ENCODE peak calls at places on chromosomes 16 and 17, in nine cellular contexts. X is AG04449, J is fibroblast of villous mesenchyme, G is MM.1S, D is pancreas, N is psoas muscle, R is dorsolateral prefrontal cortex, Q is tibial artery, V is cardiac fibroblast. Z is an unnamed sample.

GRCh38 chr17:22278302-22279275 is 586.3 kb downstream of the KCNJ18 start:
- DNase-seq in J (no peak), X (no peak), D (peak), G (no peak), V (no peak), R (no peak), N (no peak), Q (peak), Z (no peak)

GRCh38 chr17:68302666-68303065 is 11.4 kb downstream of the ARSG start:
- DNase-seq in Q (no peak), V (no peak), R (no peak), N (no peak), G (no peak), X (no peak), D (no peak), J (no peak), Z (no peak)

GRCh38 chr16:67252806-67253497 is 4.2 kb downstream of the SLC9A5 start:
- DNase-seq in J (no peak), D (no peak), Q (no peak), G (no peak), X (no peak), R (no peak), V (no peak), N (peak), Z (no peak)

GRCh38 chr17:79087428-79088143 is 13.0 kb downstream of the ENGASE start:
- DNase-seq in R (peak), N (peak), X (no peak), G (peak), J (peak), D (peak), V (peak), Q (peak), Z (peak)

GRCh38 chr16:29702307-29702706 is 23.3 kb downstream of the QPRT start:
- DNase-seq in X (no peak), N (no peak), G (peak), R (no peak), D (no peak), Q (no peak), V (no peak), J (no peak), Z (no peak)

GRCh38 chr16:84876873-84877606 is 57.3 kb downstream of the CRISPLD2 start:
- DNase-seq in D (no peak), V (no peak), G (no peak), R (no peak), Q (no peak), J (no peak), X (no peak), N (no peak), Z (no peak)

GRCh38 chr16:30369091-30369937 is 980 bp downstream of the TBC1D10B start:
- DNase-seq in Q (peak), R (no peak), J (no peak), G (peak), V (peak), D (no peak), X (no peak), N (peak), Z (no peak)

GRCh38 chr17:9666461-9667050 is 21.2 kb downstream of the USP43 start:
- DNase-seq in Q (no peak), N (no peak), X (no peak), R (no peak), G (no peak), D (no peak), J (no peak), V (no peak), Z (no peak)

GRCh38 chr17:35345926-35346771 is 27.3 kb downstream of the SLFN11 start:
- DNase-seq in V (peak), Q (peak), G (no peak), D (peak), R (no peak), N (peak), J (peak), X (no peak), Z (no peak)

GRCh38 chr16:86398622-86399021 is 111.7 kb upstream of the FOXF1 start:
- DNase-seq in X (no peak), N (no peak), V (peak), Q (no peak), J (peak), G (no peak), R (no peak), D (no peak), Z (no peak)

GRCh38 chr16:8673611-8674412 is 605 bp upstream of the ABAT start:
- DNase-seq in N (no peak), Q (no peak), G (no peak), D (no peak), X (no peak), V (peak), J (no peak), R (no peak), Z (no peak)

GRCh38 chr17:43171761-43172487 is 910 bp downstream of the NBR1 start:
- DNase-seq in J (peak), G (peak), D (no peak), N (no peak), X (peak), Q (no peak), R (no peak), V (peak), Z (peak)

GRCh38 chr17:53490447-53490968 is 332.2 kb upstream of the KIF2B start:
- DNase-seq in Q (no peak), J (no peak), V (no peak), G (no peak), X (no peak), D (no peak), R (no peak), N (no peak), Z (no peak)

GRCh38 chr17:5672815-5673430 is 88.6 kb upstream of the NLRP1 start:
- DNase-seq in N (no peak), G (no peak), D (no peak), X (no peak), V (no peak), J (no peak), R (no peak), Q (no peak), Z (no peak)

GRCh38 chr17:59837362-59838195 is 55.2 kb downstream of the TUBD1 start:
- DNase-seq in V (peak), R (no peak), D (no peak), Q (peak), J (peak), N (no peak), X (peak), G (no peak), Z (peak)

GRCh38 chr16:15639061-15639568 is 3.8 kb downstream of the MARF1 start:
- DNase-seq in G (no peak), R (no peak), D (no peak), N (no peak), Q (no peak), X (no peak), J (no peak), V (no peak), Z (no peak)

GRCh38 chr16:24975428-24975889 is 39.7 kb downstream of the ARHGAP17 start:
- DNase-seq in R (no peak), X (no peak), N (no peak), V (peak), G (no peak), Q (no peak), J (peak), D (no peak), Z (no peak)

GRCh38 chr17:29763273-29763672 is 140.6 kb upstream of the CORO6 start:
- DNase-seq in J (no peak), X (no peak), D (no peak), G (no peak), N (no peak), Q (no peak), V (no peak), R (no peak), Z (no peak)

GRCh38 chr16:78184554-78185183 is 85.2 kb downstream of the WWOX start:
- DNase-seq in D (no peak), Q (no peak), V (peak), X (no peak), R (no peak), G (no peak), N (no peak), J (peak), Z (peak)

GRCh38 chr17:31413871-31414589 is 22.6 kb downstream of the RAB11FIP4 start:
- DNase-seq in J (peak), R (peak), G (no peak), D (no peak), X (peak), V (peak), Q (no peak), N (no peak), Z (peak)

GRCh38 chr17:31416503-31416923 is 25.0 kb downstream of the RAB11FIP4 start:
- DNase-seq in X (no peak), V (no peak), Q (no peak), R (peak), G (no peak), N (no peak), J (no peak), D (no peak), Z (no peak)

GRCh38 chr17:31415640-31416502 is 24.4 kb downstream of the RAB11FIP4 start:
- DNase-seq in Q (no peak), D (no peak), N (no peak), X (no peak), R (no peak), G (no peak), V (no peak), J (no peak), Z (no peak)

GRCh38 chr17:31414590-31414918 is 23.1 kb downstream of the RAB11FIP4 start:
- DNase-seq in V (no peak), Q (no peak), R (no peak), G (no peak), N (no peak), J (no peak), X (no peak), D (no peak), Z (no peak)

DNA sequence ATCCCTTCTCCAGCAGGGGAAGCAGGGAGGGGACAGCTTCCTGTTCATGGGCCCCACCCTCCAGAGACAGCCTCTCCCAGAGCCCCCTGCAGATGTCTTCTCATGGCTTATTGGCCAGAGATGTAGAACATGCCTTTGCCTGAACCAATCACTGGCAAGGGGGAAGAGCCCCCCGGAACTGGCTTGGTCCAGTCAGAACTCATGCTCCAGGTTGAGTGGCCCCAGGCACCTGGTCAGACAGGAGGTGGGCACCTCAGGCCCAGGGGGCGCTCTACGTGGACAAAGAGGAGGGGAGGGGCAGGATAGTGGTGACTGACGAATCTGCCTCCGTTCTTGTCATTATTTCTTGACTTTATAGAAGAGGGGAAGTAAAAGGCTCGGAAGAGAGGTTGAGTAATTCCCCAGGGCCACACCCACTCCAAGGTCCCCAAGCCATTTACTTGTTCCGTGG is 23.6 kb downstream of the RAB11FIP4 start:
- DNase-seq in X (no peak), J (no peak), Q (no peak), N (no peak), D (no peak), V (no peak), R (no peak), G (no peak), Z (no peak)
- TF ChIP-seq CTCF in X (no peak), J (no peak), Q (no peak), N (no peak), D (no peak), V (no peak), R (no peak), G (no peak), Z (no peak)

GRCh38 chr17:44531019-44531418 is 26.3 kb upstream of the FZD2 start:
- DNase-seq in X (no peak), D (no peak), N (no peak), G (no peak), R (no peak), J (no peak), V (no peak), Q (no peak), Z (no peak)

GRCh38 chr17:44529864-44530263 is 26.7 kb upstream of the GPATCH8 start:
- DNase-seq in V (no peak), D (no peak), Q (no peak), N (no peak), X (no peak), R (no peak), J (no peak), G (no peak), Z (no peak)

GRCh38 chr17:44527954-44528353 is 24.7 kb upstream of the GPATCH8 start:
- DNase-seq in R (no peak), G (no peak), D (no peak), N (no peak), X (no peak), J (no peak), V (no peak), Q (no peak), Z (no peak)

GRCh38 chr17:44536090-44536960 is 21.0 kb upstream of the FZD2 start:
- DNase-seq in V (peak), Q (no peak), G (no peak), N (no peak), R (no peak), J (peak), D (no peak), X (no peak), Z (no peak)

GRCh38 chr17:44533533-44534246 is 23.6 kb upstream of the FZD2 start:
- DNase-seq in R (peak), V (peak), N (peak), G (peak), J (peak), Q (peak), X (no peak), D (peak), Z (peak)
- H3K4me3 ChIP-seq in R (no peak), V (no peak), N (peak), G (no peak), J (peak), Q (no peak), X (peak), D (no peak), Z (no peak)

GRCh38 chr16:3058173-3059030 is 7.0 kb upstream of the IL32 start:
- DNase-seq in Q (no peak), R (peak), X (no peak), J (peak), D (peak), N (no peak), G (peak), V (peak), Z (no peak)
- TF ChIP-seq CTCF in Q (no peak), R (no peak), X (no peak), J (no peak), D (no peak), N (no peak), G (no peak), V (no peak), Z (no peak)

GRCh38 chr17:57451126-57451690 is 194.9 kb downstream of the MSI2 start:
- DNase-seq in Q (no peak), J (no peak), D (no peak), V (no peak), N (no peak), R (no peak), G (no peak), X (no peak), Z (no peak)

GRCh38 chr17:57454729-57455062 is 198.4 kb downstream of the MSI2 start:
- DNase-seq in Q (no peak), G (no peak), N (no peak), J (no peak), X (no peak), R (no peak), V (no peak), D (no peak), Z (no peak)

GRCh38 chr17:57455063-57455914 is 199.0 kb downstream of the MSI2 start:
- DNase-seq in Q (no peak), G (no peak), X (no peak), N (no peak), J (peak), D (no peak), R (no peak), V (peak), Z (no peak)

GRCh38 chr17:57456622-57457021 is 200.3 kb downstream of the MSI2 start:
- DNase-seq in J (no peak), V (no peak), Q (no peak), G (no peak), X (no peak), D (no peak), R (no peak), N (no peak), Z (no peak)

GRCh38 chr17:57453841-57454240 is 197.5 kb downstream of the MSI2 start:
- DNase-seq in D (no peak), J (no peak), X (no peak), V (no peak), N (no peak), R (no peak), G (no peak), Q (no peak), Z (no peak)
- H3K4me3 ChIP-seq in D (no peak), J (no peak), X (no peak), V (no peak), N (no peak), R (no peak), G (no peak), Q (no peak), Z (no peak)

GRCh38 chr17:82915010-82915696 is 75.3 kb upstream of the ZNF750 start:
- DNase-seq in V (no peak), N (no peak), R (no peak), J (no peak), X (no peak), G (no peak), Q (no peak), D (no peak), Z (no peak)
- TF ChIP-seq CTCF in V (peak), N (no peak), R (no peak), J (peak), X (peak), G (no peak), Q (no peak), D (no peak), Z (no peak)

DNA sequence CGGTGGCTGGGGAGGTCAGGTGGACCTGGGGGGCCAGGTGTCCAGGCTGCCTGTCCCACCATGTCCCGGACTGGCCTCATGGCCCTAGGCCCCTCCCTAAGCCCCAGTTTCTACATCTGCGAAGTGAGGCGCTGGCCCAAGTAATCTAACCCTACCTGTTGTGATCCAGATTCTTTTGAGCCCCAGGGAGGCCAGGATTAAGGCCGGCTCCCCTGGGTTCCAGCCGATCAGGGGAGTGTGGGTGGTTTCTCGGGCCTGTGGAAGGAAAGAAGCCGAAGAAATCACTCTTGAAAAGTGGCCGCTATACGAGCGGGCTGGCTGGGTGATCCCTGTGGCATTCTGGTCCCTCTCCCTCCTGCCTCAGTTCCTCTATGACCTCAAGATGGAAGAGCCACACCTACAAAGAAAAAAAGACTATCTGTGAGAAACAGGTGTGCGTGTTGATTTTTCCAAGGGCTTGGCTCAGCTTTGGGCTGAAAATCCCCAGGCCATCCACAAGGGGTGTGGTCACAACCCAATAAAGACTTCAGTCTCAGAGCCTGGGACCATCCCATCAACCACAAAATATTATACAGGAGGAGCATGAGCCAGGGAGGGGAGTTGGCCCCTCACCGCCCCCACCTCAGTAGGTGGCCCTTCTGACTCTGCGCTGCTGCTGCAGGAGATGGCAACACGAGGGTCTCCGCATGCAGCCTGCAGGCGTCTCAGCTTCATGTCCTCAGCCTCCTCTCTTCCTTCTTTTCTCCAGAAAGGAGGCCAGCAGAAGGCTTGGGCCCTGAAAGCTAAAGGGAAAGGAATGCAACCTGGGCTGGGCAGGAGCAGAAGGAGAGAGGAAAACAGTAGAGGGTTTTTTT is 20.3 kb downstream of the GPR142 start:
- DNase-seq in G (no peak), V (no peak), D (no peak), N (peak), X (no peak), J (no peak), R (no peak), Q (no peak), Z (no peak)
- H3K4me3 ChIP-seq in G (no peak), V (no peak), D (no peak), N (no peak), X (no peak), J (no peak), R (no peak), Q (no peak), Z (no peak)

DNA sequence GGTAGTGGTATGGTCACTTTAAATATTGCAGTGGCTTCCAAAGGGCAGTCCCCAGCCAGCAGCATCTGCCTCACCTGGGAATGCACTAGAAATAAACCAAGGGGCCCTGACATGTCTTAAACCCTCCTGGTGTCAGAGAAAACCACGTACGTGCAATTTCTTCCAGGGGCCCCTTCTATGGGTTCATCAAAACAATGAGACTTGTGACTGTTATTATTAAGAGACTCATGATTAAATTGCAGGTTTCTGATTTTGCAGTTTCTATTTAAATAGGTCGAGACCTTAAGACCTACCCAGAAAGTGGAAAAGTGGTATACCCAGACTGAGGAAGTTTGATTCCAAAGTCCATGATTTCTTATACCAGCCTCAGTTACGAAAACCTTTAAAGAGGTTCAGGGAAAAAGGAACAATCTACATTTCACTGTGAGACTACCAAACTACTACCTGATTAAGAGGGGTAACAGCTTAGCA is 746 bp upstream of the POLG2 start:
- DNase-seq in D (no peak), Q (no peak), R (no peak), N (no peak), V (no peak), G (no peak), J (no peak), X (no peak), Z (no peak)
- TF ChIP-seq CTCF in D (no peak), Q (no peak), R (no peak), N (no peak), V (no peak), G (no peak), J (no peak), X (no peak), Z (no peak)

GRCh38 chr17:17300624-17301568 is 2.3 kb upstream of the NT5M start:
- DNase-seq in N (no peak), D (peak), V (peak), R (peak), G (peak), X (no peak), J (peak), Q (peak), Z (no peak)
- H3K4me3 ChIP-seq in N (peak), D (peak), V (peak), R (peak), G (peak), X (peak), J (peak), Q (peak), Z (peak)

Z was measured in HFF-Myc.